ENCODE peak calls at places on chromosomes 13 and 19, in five cellular contexts. K, Z, W, U and E are unnamed samples.

GRCh38 chr19:42170715-42171114 is 38.5 kb upstream of the POU2F2 start:
- DNase-seq in K (no peak), Z (no peak), W (no peak), U (no peak), E (no peak)

GRCh38 chr19:41328157-41328817 is 18.3 kb downstream of the CCDC97 start:
- DNase-seq in K (no peak), Z (no peak), W (no peak), U (no peak), E (no peak)

GRCh38 chr19:17052439-17052838 is 22.8 kb downstream of the HAUS8 start:
- DNase-seq in K (peak; percentile 35), Z (no peak), W (peak; percentile 87), U (no peak), E (no peak)

GRCh38 chr13:45909724-45910123 is 58.2 kb upstream of the SIAH3 start:
- DNase-seq in K (no peak), Z (no peak), W (no peak), U (no peak), E (no peak)

GRCh38 chr19:54188224-54188871 is 1.0 kb downstream of the MBOAT7 start:
- DNase-seq in K (no peak), Z (no peak), W (peak; percentile 62), U (peak; percentile 60), E (no peak)

GRCh38 chr19:44303976-44304568 is 753 bp downstream of the ZNF235 start:
- DNase-seq in K (no peak), Z (no peak), W (peak; percentile 48), U (no peak), E (no peak)

GRCh38 chr19:45125975-45126493 is 33.1 kb downstream of the PPP1R37 start:
- DNase-seq in K (peak; percentile 27), Z (peak; percentile 86), W (peak; percentile 97), U (peak; percentile 82), E (no peak)

GRCh38 chr19:57599761-57600383 is at the start of gene ZNF530:
- DNase-seq in K (peak; percentile 90), Z (peak; percentile 95), W (peak; percentile 96), U (peak; percentile 95), E (peak; percentile 93)

GRCh38 chr19:4638330-4638729 is 986 bp upstream of the TNFAIP8L1 start:
- DNase-seq in K (no peak), Z (no peak), W (no peak), U (no peak), E (no peak)

GRCh38 chr13:90562388-90562787 is 785.1 kb upstream of the MIR17HG start:
- DNase-seq in K (no peak), Z (no peak), W (no peak), U (no peak), E (no peak)

GRCh38 chr13:68719815-68720214 is 1387.8 kb upstream of the ATXN8OS start:
- DNase-seq in K (no peak), Z (no peak), W (no peak), U (no peak), E (no peak)

GRCh38 chr13:104315606-104316005 is 1249.4 kb upstream of the SLC10A2 start:
- DNase-seq in K (no peak), Z (no peak), W (no peak), U (no peak), E (no peak)

GRCh38 chr13:104314926-104315535 is 1248.8 kb upstream of the SLC10A2 start:
- DNase-seq in K (no peak), Z (no peak), W (no peak), U (no peak), E (no peak)

GRCh38 chr13:104320446-104320845 is 1254.2 kb upstream of the SLC10A2 start:
- DNase-seq in K (no peak), Z (no peak), W (no peak), U (no peak), E (no peak)

GRCh38 chr13:104321756-104322155 is 1255.5 kb upstream of the SLC10A2 start:
- DNase-seq in K (no peak), Z (no peak), W (no peak), U (no peak), E (no peak)

DNA sequence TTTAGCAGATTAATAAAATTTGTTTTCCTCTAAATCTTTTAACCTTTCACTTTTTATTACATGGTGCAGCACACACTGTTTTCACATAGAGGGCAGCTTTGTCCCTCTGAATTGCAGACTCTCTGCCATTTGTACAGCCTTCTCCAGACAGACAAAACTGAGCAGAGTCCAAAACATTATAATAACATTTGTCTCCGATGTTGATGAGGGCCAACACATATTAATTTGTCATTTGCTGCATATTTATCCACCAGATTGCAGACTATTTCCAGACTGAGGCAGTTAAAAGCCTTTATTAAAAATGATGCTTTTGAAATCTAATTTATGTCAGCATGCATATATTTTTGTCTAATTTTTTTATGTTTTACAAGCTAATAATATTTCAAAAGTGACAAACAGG is 1251.9 kb upstream of the SLC10A2 start:
- DNase-seq in K (no peak), Z (no peak), W (no peak), U (no peak), E (no peak)
- TF ChIP-seq CTCF in K (no peak), Z (no peak), W (peak; percentile 66), U (no peak), E (no peak)

GRCh38 chr19:56107626-56108351 is 13.3 kb downstream of the ZNF787 start:
- DNase-seq in K (no peak), Z (no peak), W (no peak), U (no peak), E (no peak)
- H3K27ac ChIP-seq in K (peak overlapping the region; percentile 39), Z (peak overlapping the region; percentile 61), W (no peak overlapping the region), U (no peak overlapping the region), E (peak overlapping the region; percentile 9)

GRCh38 chr19:8208710-8209110 is 460 bp upstream of the CERS4 start:
- DNase-seq in K (no peak), Z (peak; percentile 73), W (no peak), U (no peak), E (no peak)
- H3K4me3 ChIP-seq in K (peak overlapping the region; percentile 75), Z (peak overlapping the region; percentile 70), W (no peak overlapping the region), U (peak overlapping the region; percentile 87), E (peak overlapping the region; percentile 79)

DNA sequence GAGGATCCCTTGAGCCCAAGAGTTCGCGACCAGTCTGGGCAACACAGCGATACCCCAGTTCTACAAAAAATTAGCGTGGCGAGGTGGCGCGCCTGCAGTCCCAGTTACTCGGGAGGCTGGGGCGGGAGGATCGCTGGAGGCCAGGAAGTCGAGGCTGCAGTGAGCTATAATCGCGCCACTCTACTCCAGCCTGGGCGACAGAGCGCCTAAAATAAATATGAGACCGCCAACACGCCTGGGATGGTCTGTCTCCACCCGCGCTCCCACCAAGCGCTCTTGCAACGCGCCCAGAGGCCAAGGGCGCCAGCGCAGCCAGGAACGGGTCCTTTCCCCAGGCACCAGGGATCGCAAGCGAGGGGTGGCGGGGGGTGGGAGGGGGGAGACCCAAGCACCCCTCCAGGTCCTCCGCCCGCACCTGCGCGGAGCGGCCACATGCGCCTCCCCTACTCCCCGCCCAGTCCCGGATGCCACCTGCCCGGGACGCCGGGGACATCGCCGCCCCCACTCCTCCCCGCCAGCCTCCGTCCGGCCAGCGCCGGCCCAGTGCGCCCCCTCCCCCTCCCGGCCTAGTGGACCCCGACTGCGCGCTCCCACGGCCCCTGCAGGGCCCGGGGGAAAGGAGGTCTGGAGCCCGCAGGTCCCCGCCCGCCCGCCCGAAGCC is 441 bp downstream of the RHPN2 start:
- DNase-seq in K (no peak), Z (peak; percentile 72), W (peak; percentile 89), U (peak; percentile 83), E (no peak)
- TF ChIP-seq CTCF in K (no peak), Z (no peak), W (peak; percentile 51), U (no peak), E (no peak)

GRCh38 chr19:48511800-48512503 is at the start of gene LMTK3:
- DNase-seq in K (no peak), Z (no peak), W (no peak), U (no peak), E (no peak)
- H3K27ac ChIP-seq in K (no peak within 1 kb of the TSS), Z (peak within 1 kb of the TSS; percentile 32), W (no peak within 1 kb of the TSS), U (no peak within 1 kb of the TSS), E (no peak within 1 kb of the TSS)

GRCh38 chr19:9935409-9936062 is 779 bp downstream of the OLFM2 start:
- DNase-seq in K (peak; percentile 21), Z (no peak), W (peak; percentile 52), U (no peak), E (no peak)
- H3K4me3 ChIP-seq in K (peak overlapping the region; percentile 29), Z (peak overlapping the region; percentile 42), W (peak overlapping the region; percentile 85), U (peak overlapping the region; percentile 34), E (peak overlapping the region; percentile 63)